ENCODE peak calls at places on chromosomes 12 and 14, in six cellular contexts. L, X, A, G, S and V are unnamed samples.

GRCh38 chr12:127254420-127254955 is 1012.5 kb upstream of the TMEM132C start:
- DNase-seq in L (no peak), X (no peak), A (peak; percentile 27), G (no peak), S (no peak), V (no peak)

GRCh38 chr12:49984476-49984890 is 11.7 kb downstream of the AQP6 start:
- DNase-seq in L (no peak), X (no peak), A (peak; percentile 7), G (no peak), S (no peak), V (no peak)

GRCh38 chr12:53836119-53836655 is 84.4 kb upstream of the CISTR start:
- DNase-seq in L (no peak), X (no peak), A (no peak), G (no peak), S (no peak), V (peak; percentile 79)

GRCh38 chr14:104011824-104012517 is 69.6 kb upstream of the RD3L start:
- DNase-seq in L (no peak), X (peak; percentile 17), A (peak; percentile 19), G (no peak), S (no peak), V (peak; percentile 38)

GRCh38 chr12:104480826-104481457 is 24.2 kb downstream of the CHST11 start:
- DNase-seq in L (peak; percentile 11), X (no peak), A (peak; percentile 90), G (no peak), S (peak; percentile 77), V (no peak)

GRCh38 chr14:96108061-96108795 is 69.1 kb downstream of the C14orf132 start:
- DNase-seq in L (no peak), X (no peak), A (no peak), G (no peak), S (no peak), V (no peak)

GRCh38 chr12:4809013-4809448 is 88.8 kb downstream of the GALNT8 start:
- DNase-seq in L (no peak), X (no peak), A (no peak), G (no peak), S (no peak), V (no peak)

GRCh38 chr12:111174283-111175108 is 194.4 kb downstream of the PHETA1 start:
- DNase-seq in L (no peak), X (peak; percentile 35), A (no peak), G (no peak), S (no peak), V (no peak)

GRCh38 chr14:79077096-79077495 is 906.9 kb downstream of the NRXN3 start:
- DNase-seq in L (no peak), X (no peak), A (peak; percentile 1), G (no peak), S (no peak), V (no peak)

GRCh38 chr12:3704512-3705348 is 48.2 kb downstream of the CRACR2A start:
- DNase-seq in L (no peak), X (no peak), A (no peak), G (no peak), S (no peak), V (no peak)